ENCODE peak calls at places on chromosomes 3 and 15, in four cellular contexts. One of them, this sample, is unnamed.

GRCh38 chr15:47577476-47577875 is 139.8 kb upstream of the SEMA6D start:
- DNase-seq in mesendoderm: no peak
- DNase-seq in H9: no peak
- DNase-seq in H1: no peak
- DNase-seq in this sample: peak; percentile 11

GRCh38 chr3:123385072-123385471 is 63.8 kb downstream of the ADCY5 start:
- DNase-seq in H9: no peak
- DNase-seq in H1: no peak
- DNase-seq in mesendoderm: no peak
- DNase-seq in this sample: peak; percentile 22

GRCh38 chr15:78149805-78150751 is 916 bp downstream of the IDH3A start:
- DNase-seq in H9: no peak
- DNase-seq in mesendoderm: peak; percentile 63
- DNase-seq in H1: no peak
- DNase-seq in this sample: peak; percentile 28

GRCh38 chr3:191239439-191240035 is 40.5 kb downstream of the OSTN start:
- DNase-seq in H9: no peak
- DNase-seq in mesendoderm: no peak
- DNase-seq in H1: no peak
- DNase-seq in this sample: no peak

GRCh38 chr3:20912406-20912805 is 726.4 kb upstream of the SGO1 start:
- DNase-seq in H9: no peak
- DNase-seq in mesendoderm: no peak
- DNase-seq in H1: no peak
- DNase-seq in this sample: no peak

GRCh38 chr3:119304201-119304713 is 10.1 kb downstream of the ARHGAP31 start:
- DNase-seq in mesendoderm: peak; percentile 76
- DNase-seq in H1: no peak
- DNase-seq in H9: no peak
- DNase-seq in this sample: peak; percentile 41

GRCh38 chr3:173711619-173712018 is 314.1 kb downstream of the NLGN1 start:
- DNase-seq in H1: no peak
- DNase-seq in mesendoderm: peak; percentile 20
- DNase-seq in H9: no peak
- DNase-seq in this sample: no peak

GRCh38 chr3:195542261-195542660 is 864 bp downstream of the PPP1R2 start:
- DNase-seq in H1: no peak
- DNase-seq in H9: no peak
- DNase-seq in mesendoderm: no peak
- DNase-seq in this sample: peak; percentile 38

GRCh38 chr15:74585857-74586256 is 29.8 kb upstream of the CLK3 start:
- DNase-seq in H1: no peak
- DNase-seq in H9: no peak
- DNase-seq in mesendoderm: no peak
- DNase-seq in this sample: no peak

GRCh38 chr15:42605281-42605744 is 29.9 kb downstream of the STARD9 start:
- DNase-seq in mesendoderm: no peak
- DNase-seq in H9: no peak
- DNase-seq in H1: no peak
- DNase-seq in this sample: peak; percentile 50

GRCh38 chr15:40128746-40129660 is 20.3 kb upstream of the BMF start:
- DNase-seq in mesendoderm: no peak
- DNase-seq in H1: no peak
- DNase-seq in H9: no peak
- DNase-seq in this sample: no peak

GRCh38 chr3:17063591-17063990 is 178.8 kb downstream of the PLCL2 start:
- DNase-seq in H1: no peak
- DNase-seq in H9: no peak
- DNase-seq in mesendoderm: no peak
- DNase-seq in this sample: no peak

GRCh38 chr15:75420698-75421097 is 30.8 kb downstream of the SIN3A start:
- DNase-seq in mesendoderm: no peak
- DNase-seq in H9: no peak
- DNase-seq in H1: no peak
- DNase-seq in this sample: peak; percentile 6

GRCh38 chr3:187150599-187150998 is 11.3 kb upstream of the RPL39L start:
- DNase-seq in mesendoderm: peak; percentile 57
- DNase-seq in H9: peak; percentile 59
- DNase-seq in H1: no peak
- DNase-seq in this sample: no peak

DNA sequence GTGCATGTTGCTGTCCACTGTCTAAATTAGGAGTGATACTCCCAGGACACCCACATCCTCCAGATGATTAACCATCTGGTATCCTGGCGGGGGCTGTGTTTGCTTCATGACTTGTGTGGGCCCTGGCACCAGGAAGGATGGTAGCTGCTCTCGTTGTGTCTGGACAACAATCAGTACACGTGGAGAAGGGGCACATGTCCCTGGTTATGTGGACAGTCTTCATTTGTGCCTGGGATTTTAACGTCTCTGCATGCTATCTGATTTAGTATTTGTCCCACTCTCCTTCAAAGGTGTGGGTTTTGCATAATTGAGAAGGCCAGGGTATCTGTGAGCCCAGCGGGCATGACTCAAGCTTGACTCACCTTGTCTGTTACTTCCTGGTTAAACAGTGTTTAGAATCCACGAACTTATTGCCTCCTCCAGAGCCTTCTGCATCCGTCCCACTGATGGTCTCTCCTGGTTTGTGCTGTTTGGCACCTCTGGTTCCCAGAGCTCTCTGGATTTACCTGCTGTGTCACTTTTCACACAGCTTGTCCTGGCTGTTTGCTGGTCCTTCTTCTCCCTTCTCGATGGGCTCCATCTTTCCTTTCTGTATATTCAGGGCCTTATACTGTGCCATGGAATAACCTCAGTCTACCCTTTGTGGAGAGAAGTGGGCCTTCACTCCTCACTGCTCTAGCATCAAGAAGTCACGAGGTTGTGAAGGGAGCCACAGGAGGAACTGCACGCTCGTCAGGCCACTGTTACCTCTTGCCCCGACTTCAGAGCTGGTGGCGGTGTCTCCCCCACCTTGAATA is 32.5 kb downstream of the ARNT2 start:
- DNase-seq in mesendoderm: peak; percentile 24
- DNase-seq in H9: no peak
- DNase-seq in H1: no peak
- DNase-seq in this sample: peak; percentile 26
- H2BK120ac ChIP-seq in mesendoderm: no peak overlapping the region
- H2BK120ac ChIP-seq in H9: no peak overlapping the region
- H2BK120ac ChIP-seq in H1: no peak overlapping the region
- H2BK120ac ChIP-seq in this sample: no peak overlapping the region

GRCh38 chr3:184362668-184363540 is 1.4 kb downstream of the POLR2H start:
- DNase-seq in mesendoderm: peak; percentile 99
- DNase-seq in H1: peak; percentile 95
- DNase-seq in H9: peak; percentile 98
- DNase-seq in this sample: peak; percentile 98
- H3K27ac ChIP-seq in mesendoderm: peak overlapping the region; percentile 98
- H3K27ac ChIP-seq in H1: peak overlapping the region; percentile 92
- H3K27ac ChIP-seq in H9: peak overlapping the region; percentile 55
- H3K27ac ChIP-seq in this sample: peak overlapping the region; percentile 97

GRCh38 chr15:22891426-22892210 is 53.2 kb downstream of the NIPA2 start:
- DNase-seq in H9: no peak
- DNase-seq in H1: no peak
- DNase-seq in mesendoderm: no peak
- DNase-seq in this sample: no peak
- H4K8ac ChIP-seq in H9: no peak overlapping the region
- H4K8ac ChIP-seq in H1: no peak overlapping the region
- H4K8ac ChIP-seq in mesendoderm: no peak overlapping the region
- H4K8ac ChIP-seq in this sample: no peak overlapping the region

GRCh38 chr3:10192953-10193691 is 28.4 kb downstream of the IRAK2 start:
- DNase-seq in H1: no peak
- DNase-seq in mesendoderm: peak; percentile 68
- DNase-seq in H9: peak; percentile 51
- DNase-seq in this sample: peak; percentile 96
- H2BK120ac ChIP-seq in H1: no peak overlapping the region
- H2BK120ac ChIP-seq in mesendoderm: no peak overlapping the region
- H2BK120ac ChIP-seq in H9: no peak overlapping the region
- H2BK120ac ChIP-seq in this sample: peak overlapping the region; percentile 19

This sample was measured in mesenchymal stem cell.